ENCODE peak calls at places on chromosomes 12 and 14, in seven cellular contexts. I is MM.1S; K is naive thymus-derived CD4-positive, alpha-beta T cell; G is CD4-positive, CD25-positive, alpha-beta regulatory T cell; U is HepG2; B is ovary; E is PC-9. T is an unnamed sample. For H3K36me3, the result is how much of the 10 kb centered on the place peaks cover.

GRCh38 chr12:114767906-114768697 is 84.1 kb upstream of the TBX3 start:
- DNase-seq in U (peak), G (no peak), K (no peak), B (peak), I (no peak), E (no peak), T (no peak)

GRCh38 chr12:123807670-123808069 is 45.6 kb downstream of the DNAH10 start:
- DNase-seq in G (no peak), I (no peak), K (no peak), B (no peak), U (no peak), E (no peak), T (no peak)

GRCh38 chr12:50242751-50243191 is 40.5 kb downstream of the LIMA1 start:
- DNase-seq in B (no peak), G (no peak), K (no peak), E (no peak), U (no peak), I (no peak), T (no peak)

GRCh38 chr12:80272516-80272915 is 171.5 kb upstream of the PTPRQ start:
- DNase-seq in K (no peak), E (no peak), G (no peak), I (no peak), U (no peak), B (no peak), T (no peak)

GRCh38 chr14:92033433-92033832 is 6.4 kb downstream of the TRIP11 start:
- DNase-seq in U (no peak), B (no peak), E (no peak), I (no peak), G (no peak), K (no peak), T (no peak)

GRCh38 chr14:23167006-23167847 is 16.2 kb downstream of the SLC7A8 start:
- DNase-seq in G (no peak), E (no peak), U (no peak), B (no peak), K (no peak), I (no peak), T (no peak)

GRCh38 chr12:79424109-79424721 is 266.5 kb downstream of the PAWR start:
- DNase-seq in U (peak), E (peak), I (no peak), B (no peak), G (no peak), K (no peak), T (no peak)

GRCh38 chr12:55637467-55637866 is 775 bp downstream of the OR10P1 start:
- DNase-seq in E (no peak), I (no peak), K (no peak), U (no peak), B (no peak), G (peak), T (no peak)

GRCh38 chr12:42921741-42922511 is 332.4 kb upstream of the PRICKLE1 start:
- DNase-seq in I (no peak), B (no peak), E (peak), K (no peak), U (no peak), G (no peak), T (no peak)

GRCh38 chr12:1220127-1221092 is 229.4 kb downstream of the ERC1 start:
- DNase-seq in B (no peak), U (peak), K (no peak), I (no peak), E (no peak), G (no peak), T (no peak)

GRCh38 chr14:69108358-69108757 is 44.6 kb downstream of the DCAF5 start:
- DNase-seq in I (no peak), K (no peak), G (no peak), E (no peak), U (no peak), B (no peak), T (no peak)
- H3K36me3 ChIP-seq in I (under half), K (under half), G (under half), E (under half), U (under half), B (under half), T (under half)

DNA sequence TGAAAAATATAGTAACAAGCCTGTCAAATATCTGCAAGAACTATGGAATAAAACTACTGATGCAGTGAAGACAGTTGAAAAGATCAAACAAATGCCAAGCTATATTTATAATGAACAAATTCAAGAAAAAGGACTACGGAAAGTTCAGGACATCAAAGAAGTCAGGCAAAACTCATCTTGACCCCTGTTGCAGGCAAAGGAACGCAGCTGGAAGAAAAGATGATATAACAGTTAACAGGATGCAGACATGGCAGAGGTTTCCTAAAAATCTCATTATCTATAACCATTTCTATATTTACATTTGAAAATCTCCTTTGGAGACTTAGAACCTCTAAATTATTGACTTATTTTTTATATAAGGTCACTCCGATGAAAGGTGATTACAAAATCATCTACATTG is 34.1 kb downstream of the MDM2 start:
- DNase-seq in E (no peak), B (no peak), I (no peak), G (no peak), U (no peak), K (no peak), T (no peak)
- H3K36me3 ChIP-seq in E (under half), B (under half), I (under half), G (half or more), U (under half), K (under half), T (under half)

DNA sequence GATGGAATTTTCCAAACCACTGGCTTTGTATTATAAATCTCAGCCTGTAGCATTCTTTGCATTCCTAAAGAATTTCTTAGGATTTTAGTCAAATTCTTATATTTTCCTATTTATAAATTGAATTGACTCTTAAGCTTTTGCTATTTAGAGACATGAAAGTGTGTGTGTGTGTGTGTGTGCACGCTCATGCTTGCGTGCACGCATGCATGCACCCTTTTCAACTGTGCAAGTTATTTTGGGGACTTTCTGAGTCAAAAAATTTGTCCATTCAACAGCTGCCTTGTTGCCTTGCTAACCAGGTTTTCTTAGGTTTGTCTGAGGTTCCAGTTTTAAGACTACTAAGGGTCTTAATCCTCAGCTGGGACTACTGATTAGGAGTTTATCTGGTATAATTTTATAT is 42.6 kb downstream of the GPATCH2L start:
- DNase-seq in I (no peak), K (no peak), B (no peak), E (no peak), G (no peak), U (no peak), T (no peak)
- H3K36me3 ChIP-seq in I (under half), K (half or more), B (under half), E (half or more), G (half or more), U (half or more), T (under half)

DNA sequence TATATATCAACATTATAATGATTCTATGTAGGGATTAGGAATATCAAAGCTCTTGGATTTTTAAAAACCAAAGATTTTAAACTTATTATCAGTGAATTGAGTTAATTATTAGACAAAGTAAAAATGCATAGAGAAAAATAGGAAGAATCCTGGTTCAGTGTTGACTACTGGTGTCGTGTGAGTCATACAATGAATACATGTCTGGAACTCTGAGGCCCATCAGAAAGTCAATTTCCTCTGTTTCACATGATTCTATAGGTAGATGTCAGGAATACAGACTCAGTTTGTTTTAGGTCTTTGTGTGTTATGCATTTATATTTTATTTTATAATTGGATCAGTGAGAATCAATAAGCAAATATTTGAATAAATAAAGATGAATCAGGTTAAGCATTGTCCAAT is 84.5 kb upstream of the RTL1 start:
- DNase-seq in E (no peak), U (no peak), B (no peak), G (no peak), I (no peak), K (no peak), T (no peak)
- H3K36me3 ChIP-seq in E (under half), U (under half), B (under half), G (under half), I (under half), K (under half), T (under half)

T was measured in testis.